ENCODE peak calls at places on chromosome 11, in ten cellular contexts. One of them, this sample, is unnamed.

GRCh38 chr11:107696140-107696539 is 15.7 kb downstream of the SLN start:
- DNase-seq in gastrocnemius medialis: no peak
- DNase-seq in cardiac muscle cell: no peak
- DNase-seq in neural progenitor cell: no peak
- DNase-seq in heart right ventricle: no peak
- DNase-seq in brain microvascular endothelial cell: peak
- DNase-seq in OCI-LY7: no peak
- DNase-seq in left lung: no peak
- DNase-seq in K562: no peak
- DNase-seq in body of pancreas: no peak
- DNase-seq in this sample: no peak

GRCh38 chr11:105937738-105938137 is 84.3 kb downstream of the MSANTD4 start:
- DNase-seq in gastrocnemius medialis: no peak
- DNase-seq in cardiac muscle cell: no peak
- DNase-seq in neural progenitor cell: no peak
- DNase-seq in heart right ventricle: no peak
- DNase-seq in brain microvascular endothelial cell: peak
- DNase-seq in OCI-LY7: no peak
- DNase-seq in left lung: no peak
- DNase-seq in K562: no peak
- DNase-seq in body of pancreas: no peak
- DNase-seq in this sample: no peak

GRCh38 chr11:14644396-14645246 is 1.0 kb downstream of the PDE3B start:
- DNase-seq in gastrocnemius medialis: no peak
- DNase-seq in cardiac muscle cell: peak
- DNase-seq in neural progenitor cell: peak
- DNase-seq in heart right ventricle: peak
- DNase-seq in brain microvascular endothelial cell: no peak
- DNase-seq in OCI-LY7: no peak
- DNase-seq in left lung: no peak
- DNase-seq in K562: peak
- DNase-seq in body of pancreas: peak
- DNase-seq in this sample: peak

GRCh38 chr11:69923641-69924307 is 104.6 kb upstream of the FGF3 start:
- DNase-seq in gastrocnemius medialis: no peak
- DNase-seq in cardiac muscle cell: no peak
- DNase-seq in neural progenitor cell: no peak
- DNase-seq in heart right ventricle: no peak
- DNase-seq in brain microvascular endothelial cell: no peak
- DNase-seq in OCI-LY7: no peak
- DNase-seq in left lung: peak
- DNase-seq in K562: no peak
- DNase-seq in body of pancreas: no peak
- DNase-seq in this sample: no peak

GRCh38 chr11:106466441-106467190 is 389.2 kb downstream of the AASDHPPT start:
- DNase-seq in gastrocnemius medialis: no peak
- DNase-seq in cardiac muscle cell: no peak
- DNase-seq in neural progenitor cell: peak
- DNase-seq in heart right ventricle: no peak
- DNase-seq in brain microvascular endothelial cell: peak
- DNase-seq in OCI-LY7: no peak
- DNase-seq in left lung: no peak
- DNase-seq in K562: no peak
- DNase-seq in body of pancreas: no peak
- DNase-seq in this sample: no peak

GRCh38 chr11:129042503-129042902 is 99.8 kb upstream of the TP53AIP1 start:
- DNase-seq in gastrocnemius medialis: no peak
- DNase-seq in cardiac muscle cell: no peak
- DNase-seq in neural progenitor cell: no peak
- DNase-seq in heart right ventricle: no peak
- DNase-seq in brain microvascular endothelial cell: no peak
- DNase-seq in OCI-LY7: no peak
- DNase-seq in left lung: no peak
- DNase-seq in K562: no peak
- DNase-seq in body of pancreas: no peak
- DNase-seq in this sample: no peak

GRCh38 chr11:113387605-113388211 is at the start of gene ANKK1:
- DNase-seq in gastrocnemius medialis: no peak
- DNase-seq in cardiac muscle cell: peak
- DNase-seq in neural progenitor cell: peak
- DNase-seq in heart right ventricle: no peak
- DNase-seq in brain microvascular endothelial cell: no peak
- DNase-seq in OCI-LY7: no peak
- DNase-seq in left lung: no peak
- DNase-seq in K562: no peak
- DNase-seq in body of pancreas: peak
- DNase-seq in this sample: no peak

GRCh38 chr11:46273511-46274205 is 3.8 kb upstream of the CREB3L1 start:
- DNase-seq in gastrocnemius medialis: no peak
- DNase-seq in cardiac muscle cell: no peak
- DNase-seq in neural progenitor cell: no peak
- DNase-seq in heart right ventricle: no peak
- DNase-seq in brain microvascular endothelial cell: no peak
- DNase-seq in OCI-LY7: no peak
- DNase-seq in left lung: no peak
- DNase-seq in K562: peak
- DNase-seq in body of pancreas: peak
- DNase-seq in this sample: no peak

GRCh38 chr11:124612045-124612444 is 817 bp downstream of the PANX3 start:
- DNase-seq in gastrocnemius medialis: no peak
- DNase-seq in cardiac muscle cell: no peak
- DNase-seq in neural progenitor cell: no peak
- DNase-seq in heart right ventricle: no peak
- DNase-seq in brain microvascular endothelial cell: no peak
- DNase-seq in OCI-LY7: no peak
- DNase-seq in left lung: no peak
- DNase-seq in K562: no peak
- DNase-seq in body of pancreas: no peak
- DNase-seq in this sample: no peak

GRCh38 chr11:57900315-57900714 is 123.4 kb upstream of the OR9Q1 start:
- DNase-seq in gastrocnemius medialis: no peak
- DNase-seq in cardiac muscle cell: no peak
- DNase-seq in neural progenitor cell: no peak
- DNase-seq in heart right ventricle: no peak
- DNase-seq in brain microvascular endothelial cell: no peak
- DNase-seq in OCI-LY7: no peak
- DNase-seq in left lung: no peak
- DNase-seq in K562: no peak
- DNase-seq in body of pancreas: no peak
- DNase-seq in this sample: no peak
- H3K27ac ChIP-seq in gastrocnemius medialis: no peak
- H3K27ac ChIP-seq in cardiac muscle cell: no peak
- H3K27ac ChIP-seq in neural progenitor cell: no peak
- H3K27ac ChIP-seq in heart right ventricle: no peak
- H3K27ac ChIP-seq in brain microvascular endothelial cell: no peak
- H3K27ac ChIP-seq in OCI-LY7: no peak
- H3K27ac ChIP-seq in left lung: no peak
- H3K27ac ChIP-seq in K562: no peak
- H3K27ac ChIP-seq in body of pancreas: no peak
- H3K27ac ChIP-seq in this sample: no peak

GRCh38 chr11:2144549-2145220 is 5.5 kb upstream of the IGF2 start:
- DNase-seq in gastrocnemius medialis: no peak
- DNase-seq in cardiac muscle cell: no peak
- DNase-seq in neural progenitor cell: no peak
- DNase-seq in heart right ventricle: no peak
- DNase-seq in brain microvascular endothelial cell: no peak
- DNase-seq in OCI-LY7: no peak
- DNase-seq in left lung: no peak
- DNase-seq in K562: no peak
- DNase-seq in body of pancreas: no peak
- DNase-seq in this sample: no peak

GRCh38 chr11:2146051-2146450 is 6.9 kb upstream of the IGF2 start:
- DNase-seq in gastrocnemius medialis: no peak
- DNase-seq in cardiac muscle cell: no peak
- DNase-seq in neural progenitor cell: no peak
- DNase-seq in heart right ventricle: no peak
- DNase-seq in brain microvascular endothelial cell: no peak
- DNase-seq in OCI-LY7: no peak
- DNase-seq in left lung: no peak
- DNase-seq in K562: no peak
- DNase-seq in body of pancreas: no peak
- DNase-seq in this sample: no peak

GRCh38 chr11:2142300-2142759 is 3.1 kb upstream of the IGF2 start:
- DNase-seq in gastrocnemius medialis: no peak
- DNase-seq in cardiac muscle cell: no peak
- DNase-seq in neural progenitor cell: no peak
- DNase-seq in heart right ventricle: no peak
- DNase-seq in brain microvascular endothelial cell: no peak
- DNase-seq in OCI-LY7: no peak
- DNase-seq in left lung: no peak
- DNase-seq in K562: no peak
- DNase-seq in body of pancreas: no peak
- DNase-seq in this sample: no peak

GRCh38 chr11:2142762-2143202 is 3.6 kb upstream of the IGF2 start:
- DNase-seq in gastrocnemius medialis: no peak
- DNase-seq in cardiac muscle cell: no peak
- DNase-seq in neural progenitor cell: no peak
- DNase-seq in heart right ventricle: no peak
- DNase-seq in brain microvascular endothelial cell: peak
- DNase-seq in OCI-LY7: no peak
- DNase-seq in left lung: peak
- DNase-seq in K562: no peak
- DNase-seq in body of pancreas: no peak
- DNase-seq in this sample: no peak

DNA sequence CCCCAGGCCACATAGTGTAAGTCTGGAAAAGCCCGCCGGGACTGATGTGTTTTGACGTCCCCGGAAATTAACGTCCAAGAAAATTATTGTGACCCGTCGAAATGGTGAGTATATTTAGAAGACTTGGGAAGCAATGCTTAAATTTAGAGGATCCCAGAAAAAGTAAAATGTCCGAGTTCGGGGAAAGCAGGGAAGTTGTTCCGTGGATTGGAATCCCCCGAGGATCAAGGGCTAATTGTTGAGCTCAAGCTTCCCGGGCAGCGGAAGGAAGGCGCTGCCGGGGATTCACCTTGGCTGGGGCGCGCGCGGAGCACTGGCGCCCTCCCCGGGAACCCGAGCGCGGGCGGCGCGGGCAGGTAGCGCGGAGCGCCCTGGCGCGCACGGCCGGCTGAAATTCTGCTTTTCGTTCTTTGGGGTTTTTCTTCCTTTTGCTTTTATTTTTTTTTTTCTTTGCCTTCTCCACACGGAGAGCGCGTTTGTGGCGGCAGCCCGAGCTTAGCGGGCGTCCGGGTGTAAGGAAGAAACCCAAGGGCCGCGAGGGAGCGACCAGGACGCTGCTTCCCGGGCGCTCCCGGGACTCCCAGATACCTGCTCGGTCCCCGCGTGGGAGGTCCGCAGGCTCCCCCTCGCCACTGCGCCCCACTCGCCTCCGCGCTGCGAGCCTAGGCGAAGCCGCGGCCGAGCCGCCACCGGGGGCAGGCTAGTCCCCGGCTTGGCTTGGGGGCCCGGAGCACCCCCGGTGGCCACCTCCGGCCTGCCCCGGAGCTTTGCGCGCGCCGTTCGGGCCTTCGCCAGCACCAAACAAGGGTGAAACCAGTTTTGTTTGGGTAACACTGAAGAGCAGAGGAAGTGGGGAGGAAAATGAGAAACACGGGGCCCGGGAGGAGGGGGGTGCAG is 4.7 kb upstream of the IGF2 start:
- DNase-seq in gastrocnemius medialis: no peak
- DNase-seq in cardiac muscle cell: peak
- DNase-seq in neural progenitor cell: peak
- DNase-seq in heart right ventricle: no peak
- DNase-seq in brain microvascular endothelial cell: no peak
- DNase-seq in OCI-LY7: no peak
- DNase-seq in left lung: peak
- DNase-seq in K562: no peak
- DNase-seq in body of pancreas: no peak
- DNase-seq in this sample: no peak
- TF ChIP-seq CTCF in gastrocnemius medialis: peak
- TF ChIP-seq CTCF in cardiac muscle cell: no peak
- TF ChIP-seq CTCF in neural progenitor cell: peak
- TF ChIP-seq CTCF in heart right ventricle: peak
- TF ChIP-seq CTCF in brain microvascular endothelial cell: no peak
- TF ChIP-seq CTCF in OCI-LY7: peak
- TF ChIP-seq CTCF in left lung: no peak
- TF ChIP-seq CTCF in K562: peak
- TF ChIP-seq CTCF in body of pancreas: no peak
- TF ChIP-seq CTCF in this sample: no peak

DNA sequence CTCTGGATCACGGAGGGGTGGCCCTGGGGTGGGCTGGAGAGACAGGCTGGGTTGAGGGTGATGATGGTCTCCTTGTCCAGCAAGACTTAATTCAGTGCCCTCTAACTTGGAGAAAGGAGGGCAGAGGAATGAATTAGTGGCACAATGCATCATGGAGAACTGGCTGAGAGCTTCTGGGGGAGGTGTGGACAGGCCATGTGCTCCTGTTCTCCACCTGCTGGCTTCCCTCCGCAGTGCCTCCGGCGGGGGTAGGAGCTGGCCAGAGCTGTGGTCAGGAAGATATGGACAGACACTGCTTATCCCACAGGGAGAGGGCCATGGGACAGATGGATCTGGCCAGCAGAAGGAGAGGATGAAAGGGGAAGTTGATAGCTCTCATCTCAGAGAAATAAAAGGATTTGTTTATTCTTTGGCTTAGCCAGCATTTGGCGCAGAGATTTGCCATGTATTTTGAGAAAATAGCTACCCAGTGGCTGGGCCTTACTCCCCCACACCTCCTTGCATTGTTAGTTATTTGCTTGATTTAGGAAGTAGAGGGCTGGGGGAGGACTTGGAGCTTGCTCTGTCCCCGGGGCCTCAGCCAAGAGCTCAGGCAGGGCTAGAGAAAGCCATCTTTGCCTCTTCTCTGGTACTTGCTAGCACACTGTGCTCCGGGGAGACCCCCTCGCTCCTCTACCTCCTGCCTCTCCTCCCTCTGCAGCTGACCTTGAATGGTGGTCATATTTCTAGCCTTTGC is 93.2 kb downstream of the SCN3B start:
- DNase-seq in gastrocnemius medialis: no peak
- DNase-seq in cardiac muscle cell: peak
- DNase-seq in neural progenitor cell: peak
- DNase-seq in heart right ventricle: peak
- DNase-seq in brain microvascular endothelial cell: peak
- DNase-seq in OCI-LY7: no peak
- DNase-seq in left lung: no peak
- DNase-seq in K562: peak
- DNase-seq in body of pancreas: peak
- DNase-seq in this sample: no peak
- H3K4me3 ChIP-seq in gastrocnemius medialis: peak
- H3K4me3 ChIP-seq in cardiac muscle cell: no peak
- H3K4me3 ChIP-seq in neural progenitor cell: no peak
- H3K4me3 ChIP-seq in heart right ventricle: peak
- H3K4me3 ChIP-seq in brain microvascular endothelial cell: no peak
- H3K4me3 ChIP-seq in OCI-LY7: no peak
- H3K4me3 ChIP-seq in left lung: no peak
- H3K4me3 ChIP-seq in K562: no peak
- H3K4me3 ChIP-seq in body of pancreas: no peak
- H3K4me3 ChIP-seq in this sample: no peak

DNA sequence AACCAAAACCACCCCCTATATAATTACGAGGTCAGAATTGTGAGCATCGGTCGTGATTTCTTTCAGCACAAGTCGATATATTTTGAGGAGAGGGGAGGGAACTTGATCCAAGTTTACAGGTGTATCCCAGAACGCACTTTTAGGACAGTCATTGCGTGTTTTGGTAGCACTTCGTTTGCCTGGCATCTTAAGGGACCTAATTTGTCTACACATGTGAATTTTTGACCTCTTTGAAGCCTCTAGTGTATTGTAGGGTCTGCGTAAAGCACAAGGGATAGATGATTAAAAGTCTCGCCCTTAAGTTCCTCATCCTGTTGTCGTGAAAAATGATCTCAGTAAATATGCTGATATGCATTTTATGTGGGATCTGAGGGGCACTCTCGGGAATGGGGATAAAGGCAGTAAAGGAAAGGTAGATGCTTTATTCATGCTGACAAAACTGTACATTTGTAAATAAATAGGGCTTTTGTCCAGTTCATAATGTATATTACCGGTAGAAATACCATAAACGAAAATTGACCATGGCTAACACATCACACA is 631 bp upstream of the CCDC34 start:
- DNase-seq in gastrocnemius medialis: no peak
- DNase-seq in cardiac muscle cell: no peak
- DNase-seq in neural progenitor cell: no peak
- DNase-seq in heart right ventricle: no peak
- DNase-seq in brain microvascular endothelial cell: no peak
- DNase-seq in OCI-LY7: peak
- DNase-seq in left lung: no peak
- DNase-seq in K562: no peak
- DNase-seq in body of pancreas: no peak
- DNase-seq in this sample: no peak
- H3K27ac ChIP-seq in gastrocnemius medialis: peak
- H3K27ac ChIP-seq in cardiac muscle cell: peak
- H3K27ac ChIP-seq in neural progenitor cell: peak
- H3K27ac ChIP-seq in heart right ventricle: peak
- H3K27ac ChIP-seq in brain microvascular endothelial cell: peak
- H3K27ac ChIP-seq in OCI-LY7: peak
- H3K27ac ChIP-seq in left lung: no peak
- H3K27ac ChIP-seq in K562: no peak
- H3K27ac ChIP-seq in body of pancreas: peak
- H3K27ac ChIP-seq in this sample: peak